ENCODE peak calls at places on chromosomes 13 and 19, in five cellular contexts. H is stimulated activated CD4-positive, alpha-beta T cell treated with anti-CD3 and anti-CD28 coated beads, Interleukin-4, amount 100 ng/mL, for 1 hour; P is activated naive CD4-positive, alpha-beta T cell; J is mammary epithelial cell; K is GM03348. B is an unnamed sample.

GRCh38 chr13:94115054-94115453 is 364.4 kb downstream of the DCT start:
- DNase-seq in H (no peak), P (no peak), J (no peak), K (no peak), B (no peak)

GRCh38 chr13:27130223-27131015 is 41.2 kb downstream of the USP12 start:
- DNase-seq in H (no peak), P (no peak), J (peak), K (peak), B (no peak)

GRCh38 chr19:1169921-1170885 is 3.9 kb downstream of the SBNO2 start:
- DNase-seq in H (no peak), P (no peak), J (peak), K (peak), B (peak)

GRCh38 chr19:53942001-53942786 is 20.5 kb upstream of the CACNG8 start:
- DNase-seq in H (peak), P (no peak), J (no peak), K (no peak), B (no peak)

GRCh38 chr13:99991806-99992242 is 10.2 kb downstream of the ZIC2 start:
- DNase-seq in H (no peak), P (no peak), J (no peak), K (no peak), B (no peak)

GRCh38 chr13:30727491-30728350 is 7.6 kb upstream of the ALOX5AP start:
- DNase-seq in H (no peak), P (no peak), J (no peak), K (no peak), B (no peak)

GRCh38 chr19:48501446-48501960 is 10.1 kb downstream of the LMTK3 start:
- DNase-seq in H (peak), P (no peak), J (peak), K (no peak), B (no peak)

GRCh38 chr19:8456064-8456463 is 11.3 kb downstream of the HNRNPM start:
- DNase-seq in H (no peak), P (no peak), J (no peak), K (no peak), B (no peak)

GRCh38 chr13:80010286-80010831 is 330.6 kb downstream of the SPRY2 start:
- DNase-seq in H (no peak), P (no peak), J (no peak), K (no peak), B (no peak)

GRCh38 chr13:25177012-25177411 is 4.9 kb upstream of the AMER2 start:
- DNase-seq in H (no peak), P (no peak), J (no peak), K (no peak), B (no peak)

GRCh38 chr13:36059366-36059765 is 71.8 kb downstream of the DCLK1 start:
- DNase-seq in H (no peak), P (no peak), J (no peak), K (no peak), B (no peak)

GRCh38 chr19:4042731-4043082 is 24.0 kb downstream of the ZBTB7A start:
- DNase-seq in H (no peak), P (no peak), J (no peak), K (no peak), B (no peak)

GRCh38 chr19:3175761-3176714 is 2.5 kb upstream of the S1PR4 start:
- DNase-seq in H (no peak), P (no peak), J (peak), K (no peak), B (no peak)

GRCh38 chr19:42423462-42424344 is 3.5 kb downstream of the LIPE start:
- DNase-seq in H (peak), P (peak), J (peak), K (peak), B (peak)

GRCh38 chr19:39448271-39448670 is 2.9 kb downstream of the SUPT5H start:
- DNase-seq in H (no peak), P (no peak), J (peak), K (peak), B (no peak)

GRCh38 chr13:50127017-50127725 is 111.9 kb downstream of the KCNRG start:
- DNase-seq in H (peak), P (peak), J (no peak), K (no peak), B (peak)

GRCh38 chr19:11481777-11482383 is 1.0 kb upstream of the ELAVL3 start:
- DNase-seq in H (peak), P (no peak), J (peak), K (peak), B (no peak)

GRCh38 chr13:29845440-29846056 is 4.9 kb downstream of the UBL3 start:
- DNase-seq in H (no peak), P (no peak), J (no peak), K (no peak), B (no peak)

GRCh38 chr13:65864039-65864438 is 1366.1 kb downstream of the PCDH9 start:
- DNase-seq in H (no peak), P (no peak), J (no peak), K (no peak), B (no peak)

GRCh38 chr13:64305246-64305645 is 2889.6 kb upstream of the PCDH20 start:
- DNase-seq in H (no peak), P (no peak), J (no peak), K (peak), B (no peak)

GRCh38 chr13:55230570-55230908 is 1910.2 kb upstream of the PRR20A start:
- DNase-seq in H (no peak), P (no peak), J (no peak), K (no peak), B (no peak)

GRCh38 chr19:1555802-1556638 is 12.1 kb downstream of the MEX3D start:
- DNase-seq in H (no peak), P (no peak), J (no peak), K (no peak), B (no peak)

GRCh38 chr13:101576977-101577376 is 124.5 kb downstream of the ITGBL1 start:
- DNase-seq in H (no peak), P (no peak), J (no peak), K (no peak), B (peak)

GRCh38 chr13:73059460-73060250 is 850 bp downstream of the KLF5 start:
- DNase-seq in H (peak), P (peak), J (peak), K (peak), B (peak)

GRCh38 chr13:105465251-105465650 is 1070.2 kb downstream of the EFNB2 start:
- DNase-seq in H (no peak), P (no peak), J (peak), K (no peak), B (no peak)

GRCh38 chr19:37572203-37572602 is 22.4 kb downstream of the ZNF571 start:
- DNase-seq in H (no peak), P (no peak), J (peak), K (no peak), B (no peak)

GRCh38 chr19:38093587-38093986 is 130.4 kb downstream of the DPF1 start:
- DNase-seq in H (no peak), P (no peak), J (no peak), K (no peak), B (no peak)

GRCh38 chr13:23428183-23428528 is 5.3 kb downstream of the SACS start:
- DNase-seq in H (no peak), P (no peak), J (no peak), K (no peak), B (no peak)

GRCh38 chr13:44312898-44313551 is 60.6 kb upstream of the SERP2 start:
- DNase-seq in H (no peak), P (no peak), J (peak), K (peak), B (no peak)

GRCh38 chr19:5799247-5800241 is 5.3 kb upstream of the NRTN start:
- DNase-seq in H (no peak), P (no peak), J (no peak), K (no peak), B (peak)

GRCh38 chr13:26254583-26255102 is 714 bp downstream of the CDK8 start:
- DNase-seq in H (peak), P (peak), J (peak), K (peak), B (peak)

GRCh38 chr13:23898101-23898500 is 799 bp upstream of the C1QTNF9B start:
- DNase-seq in H (no peak), P (no peak), J (no peak), K (peak), B (no peak)

GRCh38 chr13:114256547-114256946 is 21.9 kb downstream of the CDC16 start:
- DNase-seq in H (no peak), P (no peak), J (no peak), K (no peak), B (no peak)

GRCh38 chr19:55579766-55580621 is 654 bp downstream of the ZNF579 start:
- DNase-seq in H (no peak), P (no peak), J (peak), K (peak), B (no peak)

GRCh38 chr19:4144666-4145261 is 8.7 kb upstream of the CREB3L3 start:
- DNase-seq in H (no peak), P (no peak), J (no peak), K (peak), B (no peak)

GRCh38 chr13:27053902-27054595 is 117.6 kb downstream of the USP12 start:
- DNase-seq in H (no peak), P (no peak), J (peak), K (peak), B (no peak)

GRCh38 chr13:29799041-29799440 is 51.4 kb downstream of the UBL3 start:
- DNase-seq in H (no peak), P (no peak), J (no peak), K (no peak), B (no peak)

GRCh38 chr13:61531383-61532065 is 115.9 kb upstream of the PCDH20 start:
- DNase-seq in H (no peak), P (no peak), J (no peak), K (no peak), B (no peak)

GRCh38 chr19:53294786-53295441 is 27.4 kb upstream of the VN1R4 start:
- DNase-seq in H (no peak), P (no peak), J (peak), K (no peak), B (no peak)